ENCODE peak calls at places on chromosome 3, in four cellular contexts. P is lower lobe of right lung; G is stomach; E is CD8-positive, alpha-beta T cell. T is an unnamed sample.

GRCh38 chr3:57691411-57692133 is 1.3 kb downstream of the DENND6A start:
- DNase-seq in E (no peak), G (no peak), P (no peak), T (no peak)

GRCh38 chr3:52289338-52289746 is 1.7 kb downstream of the GLYCTK start:
- DNase-seq in G (peak; percentile 61), E (no peak), P (no peak), T (no peak)

GRCh38 chr3:157077565-157077991 is 82.4 kb downstream of the CCNL1 start:
- DNase-seq in E (no peak), P (no peak), G (peak; percentile 4), T (peak; percentile 55)

GRCh38 chr3:192917508-192918274 is at the start of gene MB21D2:
- DNase-seq in P (peak; percentile 75), E (no peak), G (peak; percentile 69), T (peak; percentile 73)

GRCh38 chr3:174441588-174442316 is 417.4 kb upstream of the NAALADL2 start:
- DNase-seq in P (no peak), G (no peak), E (no peak), T (peak; percentile 22)

GRCh38 chr3:24400015-24400414 is 94.6 kb downstream of the THRB start:
- DNase-seq in G (no peak), E (no peak), P (no peak), T (no peak)

GRCh38 chr3:182276512-182276911 is 516.8 kb upstream of the ATP11B start:
- DNase-seq in G (no peak), P (no peak), E (no peak), T (no peak)

GRCh38 chr3:168570404-168571173 is 474.9 kb upstream of the GOLIM4 start:
- DNase-seq in E (no peak), P (no peak), G (no peak), T (no peak)

GRCh38 chr3:161462138-161462537 is 34.5 kb upstream of the OTOL1 start:
- DNase-seq in E (no peak), P (no peak), G (no peak), T (no peak)

GRCh38 chr3:80556728-80557127 is 788.9 kb upstream of the ROBO1 start:
- DNase-seq in G (no peak), E (no peak), P (no peak), T (no peak)

GRCh38 chr3:147318900-147319299 is 87.4 kb downstream of the ZIC4 start:
- DNase-seq in P (no peak), E (no peak), G (no peak), T (no peak)

GRCh38 chr3:43378066-43378935 is 92.0 kb downstream of the SNRK start:
- DNase-seq in G (peak; percentile 75), P (no peak), E (peak; percentile 54), T (peak; percentile 13)

GRCh38 chr3:48466386-48467109 is 20.0 kb downstream of the ATRIP start:
- DNase-seq in P (peak; percentile 59), G (peak; percentile 66), E (no peak), T (no peak)

GRCh38 chr3:171459130-171459941 is 869 bp downstream of the TNIK start:
- DNase-seq in E (peak; percentile 34), G (peak; percentile 38), P (peak; percentile 59), T (peak; percentile 55)

GRCh38 chr3:32018723-32019564 is 37.4 kb downstream of the ZNF860 start:
- DNase-seq in E (no peak), P (no peak), G (no peak), T (peak; percentile 44)

GRCh38 chr3:10004960-10005564 is 18.4 kb upstream of the EMC3 start:
- DNase-seq in G (no peak), P (no peak), E (no peak), T (no peak)

GRCh38 chr3:63232764-63233396 is 45.2 kb upstream of the SYNPR start:
- DNase-seq in P (no peak), G (no peak), E (no peak), T (peak; percentile 3)

GRCh38 chr3:9101286-9101685 is 138.0 kb upstream of the RAD18 start:
- DNase-seq in P (no peak), E (no peak), G (no peak), T (no peak)

GRCh38 chr3:146543461-146544012 is 870 bp downstream of the PLSCR1 start:
- DNase-seq in E (no peak), G (no peak), P (no peak), T (peak; percentile 26)

GRCh38 chr3:37768107-37768809 is 93.4 kb upstream of the CTDSPL start:
- DNase-seq in E (no peak), G (peak; percentile 70), P (no peak), T (no peak)

GRCh38 chr3:111639316-111639715 is 44.2 kb upstream of the ZBED2 start:
- DNase-seq in E (no peak), G (no peak), P (no peak), T (no peak)

GRCh38 chr3:44845528-44846520 is 15.9 kb upstream of the TMEM42 start:
- DNase-seq in P (no peak), G (no peak), E (no peak), T (peak; percentile 85)

GRCh38 chr3:146747928-146748327 is 142.8 kb upstream of the PLSCR5 start:
- DNase-seq in G (no peak), P (no peak), E (no peak), T (peak; percentile 16)

GRCh38 chr3:14203521-14204079 is 25.0 kb downstream of the LSM3 start:
- DNase-seq in G (peak; percentile 65), E (peak; percentile 8), P (peak; percentile 50), T (peak; percentile 63)

GRCh38 chr3:101039285-101039684 is 46.1 kb upstream of the ABI3BP start:
- DNase-seq in P (no peak), G (no peak), E (no peak), T (no peak)

GRCh38 chr3:155618575-155618974 is 126.3 kb downstream of the PLCH1 start:
- DNase-seq in E (no peak), P (no peak), G (no peak), T (no peak)

GRCh38 chr3:155617346-155617745 is 127.5 kb downstream of the PLCH1 start:
- DNase-seq in G (no peak), P (no peak), E (no peak), T (no peak)

GRCh38 chr3:155619118-155619915 is 125.6 kb downstream of the PLCH1 start:
- DNase-seq in G (no peak), E (no peak), P (no peak), T (no peak)
- H3K4me3 ChIP-seq in G (no peak overlapping the region), E (no peak overlapping the region), P (no peak overlapping the region), T (no peak overlapping the region)

DNA sequence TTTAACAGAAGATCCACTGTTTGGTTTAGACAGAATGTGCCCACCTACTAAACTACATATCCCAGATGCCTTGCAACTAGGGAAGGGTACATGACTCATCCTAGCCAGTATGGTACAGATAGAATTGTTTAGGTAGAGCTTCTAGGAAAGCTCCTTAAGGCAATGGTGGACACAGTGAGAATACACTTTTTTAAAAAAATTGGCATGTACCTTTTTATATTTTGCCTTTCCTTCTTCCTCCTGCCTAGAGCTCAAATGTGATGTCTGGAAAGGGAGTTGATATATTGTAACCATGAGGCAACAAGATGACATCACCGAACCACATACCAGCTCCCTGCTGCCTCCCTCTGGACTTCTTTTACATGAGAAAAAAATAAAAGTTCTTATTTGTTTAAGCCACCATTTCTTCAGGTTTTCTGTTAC is 14.4 kb upstream of the C3orf80 start:
- DNase-seq in G (no peak), E (no peak), P (no peak), T (peak; percentile 34)
- TF ChIP-seq CTCF in G (no peak), E (no peak), P (no peak), T (peak; percentile 42)

GRCh38 chr3:40691598-40691905 is 166.8 kb downstream of the ZNF621 start:
- DNase-seq in P (no peak), G (no peak), E (no peak), T (no peak)
- H3K4me1 ChIP-seq in P (peaks cover 44% of the 10 kb centered on the region), G (peaks cover 26% of the 10 kb centered on the region), E (no peaks in the 10 kb centered on the region), T (no peaks in the 10 kb centered on the region)

GRCh38 chr3:12868039-12869024 is 27.0 kb upstream of the RPL32 start:
- DNase-seq in E (no peak), P (peak; percentile 90), G (peak; percentile 85), T (peak; percentile 72)
- H3K4me3 ChIP-seq in E (peak overlapping the region; percentile 42), P (peak overlapping the region; percentile 45), G (peak overlapping the region; percentile 36), T (no peak overlapping the region)

DNA sequence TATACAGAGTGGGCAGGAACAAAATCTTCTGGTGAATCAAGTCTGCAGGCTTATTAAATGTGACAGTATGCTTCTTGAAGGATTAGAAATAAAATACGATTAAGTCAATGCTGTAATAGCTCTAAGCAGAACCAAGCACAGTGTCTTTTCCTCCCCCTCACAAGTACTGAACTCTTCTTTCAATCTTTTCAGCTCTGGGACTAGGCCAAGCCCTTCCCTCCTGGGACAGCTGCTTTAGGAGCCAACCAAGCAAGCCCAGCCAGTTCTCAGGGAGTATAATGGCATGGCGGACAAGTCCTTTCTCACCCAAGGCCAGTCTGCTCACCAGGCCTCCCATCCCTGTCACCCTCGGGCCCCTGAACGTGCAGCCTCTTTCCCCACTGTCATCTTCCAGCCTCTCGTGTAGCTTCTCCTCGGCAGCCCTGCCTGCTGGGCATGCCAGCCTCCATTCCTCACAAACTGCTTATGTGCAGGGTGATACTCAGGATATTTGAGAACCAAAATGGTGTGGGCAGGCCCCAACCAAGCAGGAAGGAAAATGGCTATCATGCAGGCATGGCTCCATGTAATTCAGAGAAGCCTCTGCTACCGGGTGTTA is 8.4 kb upstream of the PPP1R2 start:
- DNase-seq in P (no peak), E (no peak), G (no peak), T (no peak)
- TF ChIP-seq CTCF in P (no peak), E (no peak), G (no peak), T (no peak)

GRCh38 chr3:134372405-134373277 is 1.6 kb downstream of the AMOTL2 start:
- DNase-seq in G (no peak), P (no peak), E (no peak), T (no peak)
- H3K4me1 ChIP-seq in G (peaks cover 79% of the 10 kb centered on the region), P (peaks cover 67% of the 10 kb centered on the region), E (peaks cover 6% of the 10 kb centered on the region), T (peaks cover 59% of the 10 kb centered on the region)